ENCODE peak calls at places on chromosomes 13 and 19, in six cellular contexts. L, A, W, G, R and M are unnamed samples.

GRCh38 chr19:58317481-58318072 is 9.2 kb upstream of the ZSCAN22 start:
- DNase-seq in L (no peak), A (no peak), W (no peak), G (peak; percentile 71), R (no peak), M (no peak)

GRCh38 chr13:95207769-95208366 is 93.4 kb downstream of the ABCC4 start:
- DNase-seq in L (no peak), A (no peak), W (no peak), G (no peak), R (no peak), M (no peak)

GRCh38 chr13:82356667-82357066 is 1525.6 kb downstream of the SLITRK1 start:
- DNase-seq in L (no peak), A (no peak), W (no peak), G (peak; percentile 21), R (no peak), M (no peak)

GRCh38 chr19:16252459-16253205 is 54.9 kb downstream of the AP1M1 start:
- DNase-seq in L (no peak), A (no peak), W (no peak), G (no peak), R (peak; percentile 76), M (no peak)

GRCh38 chr19:4981681-4981958 is 12.7 kb downstream of the KDM4B start:
- DNase-seq in L (no peak), A (no peak), W (no peak), G (no peak), R (no peak), M (no peak)

GRCh38 chr13:111043575-111043982 is 71.5 kb upstream of the ARHGEF7 start:
- DNase-seq in L (no peak), A (no peak), W (no peak), G (peak; percentile 55), R (peak; percentile 55), M (no peak)

GRCh38 chr19:6060600-6061391 is 49.5 kb downstream of the RFX2 start:
- DNase-seq in L (no peak), A (no peak), W (no peak), G (peak; percentile 59), R (peak; percentile 78), M (no peak)

GRCh38 chr13:110347535-110348308 is 40.6 kb downstream of the COL4A2 start:
- DNase-seq in L (no peak), A (no peak), W (no peak), G (peak; percentile 93), R (no peak), M (no peak)

GRCh38 chr13:34864650-34865049 is 77.4 kb upstream of the NBEA start:
- DNase-seq in L (no peak), A (no peak), W (no peak), G (no peak), R (no peak), M (no peak)

GRCh38 chr13:94384217-94384905 is 95.1 kb downstream of the DCT start:
- DNase-seq in L (no peak), A (no peak), W (no peak), G (no peak), R (no peak), M (no peak)

GRCh38 chr19:17302391-17303166 is 646 bp downstream of the ABHD8 start:
- DNase-seq in L (no peak), A (no peak), W (no peak), G (peak; percentile 45), R (no peak), M (peak; percentile 55)

GRCh38 chr13:40982772-40983171 is 36.3 kb downstream of the ELF1 start:
- DNase-seq in L (no peak), A (peak; percentile 81), W (no peak), G (no peak), R (no peak), M (no peak)

GRCh38 chr19:6997679-6998445 is 23.4 kb downstream of the MBD3L2B start:
- DNase-seq in L (no peak), A (no peak), W (no peak), G (peak; percentile 20), R (no peak), M (no peak)

GRCh38 chr13:28401303-28402056 is 93.4 kb downstream of the FLT1 start:
- DNase-seq in L (no peak), A (no peak), W (no peak), G (peak; percentile 19), R (no peak), M (no peak)

GRCh38 chr19:47255947-47256687 is at the start of gene CCDC9:
- DNase-seq in L (no peak), A (no peak), W (peak; percentile 85), G (peak; percentile 91), R (peak; percentile 97), M (peak; percentile 98)

GRCh38 chr13:108226184-108226583 is 8.0 kb downstream of the ABHD13 start:
- DNase-seq in L (no peak), A (no peak), W (no peak), G (no peak), R (no peak), M (no peak)

GRCh38 chr13:112178769-112179168 is 111.8 kb downstream of the SOX1 start:
- DNase-seq in L (no peak), A (no peak), W (no peak), G (no peak), R (no peak), M (no peak)

GRCh38 chr13:23599083-23599925 is 29.1 kb downstream of the TNFRSF19 start:
- DNase-seq in L (no peak), A (no peak), W (no peak), G (peak; percentile 67), R (no peak), M (no peak)

GRCh38 chr19:40616941-40617340 is 15.8 kb downstream of the LTBP4 start:
- DNase-seq in L (no peak), A (no peak), W (no peak), G (no peak), R (peak; percentile 61), M (no peak)

GRCh38 chr13:51759240-51759639 is 44.7 kb downstream of the DHRS12 start:
- DNase-seq in L (no peak), A (no peak), W (no peak), G (no peak), R (no peak), M (no peak)

GRCh38 chr19:33417751-33418150 is 44.2 kb downstream of the CEBPG start:
- DNase-seq in L (no peak), A (no peak), W (no peak), G (no peak), R (peak; percentile 53), M (no peak)

GRCh38 chr19:588758-589692 is 656 bp upstream of the HCN2 start:
- DNase-seq in L (no peak), A (peak; percentile 28), W (no peak), G (no peak), R (peak; percentile 76), M (no peak)

GRCh38 chr19:4518345-4519171 is at the start of gene PLIN4:
- DNase-seq in L (no peak), A (no peak), W (no peak), G (peak; percentile 89), R (peak; percentile 65), M (peak; percentile 40)

GRCh38 chr13:113741101-113741731 is 17.8 kb upstream of the TMEM255B start:
- DNase-seq in L (no peak), A (peak; percentile 39), W (no peak), G (no peak), R (peak; percentile 49), M (no peak)

DNA sequence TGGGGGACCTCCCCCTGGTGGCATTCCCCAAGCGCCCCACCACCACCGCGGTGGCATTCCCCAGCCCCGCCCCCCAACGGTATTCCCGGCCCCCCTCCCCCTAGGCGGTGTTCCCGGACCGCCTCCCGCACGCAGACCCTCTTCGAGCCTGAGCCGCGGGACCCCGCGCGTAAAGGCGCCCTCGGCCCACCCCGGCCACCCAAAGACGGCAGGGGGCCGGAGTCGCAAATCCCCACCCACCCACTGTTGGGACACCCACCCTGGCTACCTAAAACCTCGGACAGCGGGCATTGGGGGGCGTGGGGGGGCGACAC is 22.4 kb downstream of the OLFM2 start:
- DNase-seq in L (no peak), A (no peak), W (no peak), G (peak; percentile 1), R (no peak), M (no peak)
- H3K27ac ChIP-seq in L (peak overlapping the region; percentile 68), A (no peak overlapping the region), W (no peak overlapping the region), G (no peak overlapping the region), R (no peak overlapping the region), M (no peak overlapping the region)

GRCh38 chr19:10112895-10113591 is 1.6 kb downstream of the P2RY11 start:
- DNase-seq in L (no peak), A (peak; percentile 55), W (peak; percentile 62), G (peak; percentile 68), R (peak; percentile 89), M (no peak)

GRCh38 chr19:10110972-10111317 is 548 bp upstream of the P2RY11 start:
- DNase-seq in L (no peak), A (no peak), W (no peak), G (no peak), R (peak; percentile 77), M (no peak)

GRCh38 chr19:10112037-10112751 is 701 bp downstream of the P2RY11 start:
- DNase-seq in L (no peak), A (peak; percentile 29), W (peak; percentile 36), G (peak; percentile 22), R (peak; percentile 85), M (no peak)

GRCh38 chr19:10110076-10110971 is 1.2 kb upstream of the P2RY11 start:
- DNase-seq in L (no peak), A (no peak), W (no peak), G (no peak), R (peak; percentile 69), M (no peak)

DNA sequence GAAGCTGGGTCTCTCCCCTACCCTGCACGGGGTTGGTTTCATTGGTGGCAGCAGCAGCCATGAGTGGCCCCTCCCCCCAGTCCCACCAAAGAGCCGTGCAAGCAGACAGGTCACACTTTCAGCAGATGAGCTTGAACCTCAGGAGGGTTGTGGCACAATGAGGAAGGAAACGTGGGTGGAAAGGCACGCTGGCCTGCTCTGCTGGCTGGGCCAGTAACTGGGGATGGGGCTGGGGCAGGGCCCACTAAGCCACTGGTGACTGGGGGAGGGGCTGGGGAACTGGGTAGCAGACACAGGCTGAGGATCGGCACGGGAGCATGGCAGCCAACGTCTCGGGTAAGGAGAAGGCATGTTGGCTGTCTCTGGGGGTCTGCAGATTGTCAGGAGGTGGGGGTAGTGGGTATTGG is at the start of gene P2RY11:
- DNase-seq in L (no peak), A (no peak), W (no peak), G (no peak), R (peak; percentile 82), M (no peak)
- H3K27ac ChIP-seq in L (peak within 1 kb of the TSS; percentile 42), A (peak within 1 kb of the TSS; percentile 77), W (peak within 1 kb of the TSS; percentile 47), G (no peak within 1 kb of the TSS), R (no peak within 1 kb of the TSS), M (peak within 1 kb of the TSS; percentile 52)

GRCh38 chr13:46211521-46212351 is at the start of gene LRRC63:
- DNase-seq in L (no peak), A (peak; percentile 81), W (peak; percentile 72), G (peak; percentile 61), R (peak; percentile 98), M (peak; percentile 65)
- H3K27ac ChIP-seq in L (no peak within 1 kb of the TSS), A (peak within 1 kb of the TSS; percentile 90), W (peak within 1 kb of the TSS; percentile 78), G (peak within 1 kb of the TSS; percentile 8), R (peak within 1 kb of the TSS; percentile 35), M (no peak within 1 kb of the TSS)

DNA sequence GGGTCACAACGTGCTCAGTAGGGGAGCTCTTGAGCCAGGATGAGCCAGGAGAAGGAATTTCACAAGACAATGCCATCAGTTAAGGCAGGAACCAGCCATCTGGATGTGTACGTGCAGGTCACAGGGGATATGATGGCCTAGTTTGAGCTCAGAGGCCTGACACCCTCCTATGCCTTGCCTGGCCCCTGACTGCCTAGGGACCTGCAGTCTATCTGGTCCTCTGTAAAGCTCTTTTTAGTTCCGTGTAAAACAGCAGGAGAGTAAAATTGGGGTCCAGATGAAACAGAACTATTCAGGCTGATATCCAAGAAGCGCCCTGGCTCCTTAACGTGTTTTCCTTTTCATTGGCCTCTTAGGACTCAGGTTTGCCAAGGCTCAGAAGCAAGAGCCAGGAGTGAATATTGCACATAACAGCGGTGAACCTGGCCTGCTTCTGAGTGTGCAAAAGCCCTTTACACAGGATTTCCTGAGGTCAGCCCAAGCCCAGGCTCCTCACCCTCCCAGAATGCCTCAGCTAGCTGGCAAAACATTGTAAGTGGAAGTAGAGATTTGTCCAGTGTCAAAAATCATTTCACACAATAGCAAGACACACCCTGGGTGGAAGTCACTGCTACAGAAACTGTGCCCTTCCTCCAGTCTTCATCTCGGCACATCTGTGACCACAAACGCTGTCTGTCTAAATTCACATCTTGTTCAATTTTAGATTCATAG is 777.2 kb downstream of the UQCRFS1 start:
- DNase-seq in L (no peak), A (no peak), W (no peak), G (no peak), R (no peak), M (no peak)
- H3K27ac ChIP-seq in L (no peak overlapping the region), A (no peak overlapping the region), W (no peak overlapping the region), G (no peak overlapping the region), R (no peak overlapping the region), M (no peak overlapping the region)